ENCODE peak calls at places on chromosomes 1 and 21, in seven cellular contexts. V is D341Med; P is HuH-7; E is memory B cell; Q is stimulated activated CD8-positive, alpha-beta memory T cell treated with anti-CD3 and anti-CD28 coated beads, Interleukin-4, amount 100 ng/mL, for 24 hours; K is NCI-H187 treated with DMSO at 0.1 percent for 48 hours; G is GOT3. Z is an unnamed sample.

GRCh38 chr1:39358491-39358890 is 132.9 kb upstream of the BMP8A start:
- DNase-seq in V (no peak), P (no peak), E (no peak), Q (no peak), K (no peak), G (no peak), Z (no peak)

GRCh38 chr1:104765115-104765514 is 1015.4 kb downstream of the AMY1C start:
- DNase-seq in V (no peak), P (no peak), E (peak), Q (no peak), K (no peak), G (no peak), Z (peak)

GRCh38 chr1:46761740-46762139 is 37.1 kb upstream of the CYP4B1 start:
- DNase-seq in V (no peak), P (no peak), E (no peak), Q (no peak), K (no peak), G (no peak), Z (no peak)

GRCh38 chr1:159845751-159846531 is 16.5 kb downstream of the VSIG8 start:
- DNase-seq in V (no peak), P (peak), E (no peak), Q (no peak), K (no peak), G (no peak), Z (no peak)

GRCh38 chr1:116306837-116307442 is 66.1 kb upstream of the ATP1A1 start:
- DNase-seq in V (no peak), P (no peak), E (no peak), Q (no peak), K (no peak), G (no peak), Z (no peak)

GRCh38 chr1:62424412-62424811 is 12.4 kb upstream of the USP1 start:
- DNase-seq in V (no peak), P (no peak), E (no peak), Q (no peak), K (no peak), G (no peak), Z (peak)

GRCh38 chr1:48013270-48013669 is 16.1 kb upstream of the TRABD2B start:
- DNase-seq in V (no peak), P (no peak), E (no peak), Q (no peak), K (no peak), G (no peak), Z (no peak)

GRCh38 chr1:28088168-28088961 is at the start of gene EYA3:
- DNase-seq in V (peak), P (peak), E (peak), Q (peak), K (peak), G (peak), Z (peak)

GRCh38 chr21:46498335-46499050 is 39.8 kb downstream of the DIP2A start:
- DNase-seq in V (no peak), P (no peak), E (no peak), Q (no peak), K (no peak), G (no peak), Z (no peak)

GRCh38 chr1:223455470-223455869 is 62.3 kb downstream of the CCDC185 start:
- DNase-seq in V (no peak), P (no peak), E (no peak), Q (no peak), K (no peak), G (no peak), Z (no peak)

GRCh38 chr1:215704089-215704860 is 137.2 kb downstream of the KCTD3 start:
- DNase-seq in V (no peak), P (no peak), E (no peak), Q (no peak), K (no peak), G (no peak), Z (no peak)

GRCh38 chr1:11341881-11342552 is 69.0 kb downstream of the UBIAD1 start:
- DNase-seq in V (no peak), P (no peak), E (no peak), Q (no peak), K (no peak), G (no peak), Z (no peak)

GRCh38 chr1:107019166-107019565 is 37.3 kb upstream of the PRMT6 start:
- DNase-seq in V (no peak), P (no peak), E (no peak), Q (no peak), K (no peak), G (no peak), Z (no peak)

GRCh38 chr1:54229281-54229891 is 29.4 kb downstream of the MRPL37 start:
- DNase-seq in V (no peak), P (no peak), E (no peak), Q (peak), K (no peak), G (no peak), Z (peak)

GRCh38 chr1:234597894-234598293 is 12.1 kb downstream of the IRF2BP2 start:
- DNase-seq in V (peak), P (peak), E (peak), Q (peak), K (no peak), G (no peak), Z (no peak)

GRCh38 chr1:223645903-223646302 is 19.6 kb downstream of the CAPN8 start:
- DNase-seq in V (no peak), P (no peak), E (no peak), Q (no peak), K (no peak), G (no peak), Z (no peak)

GRCh38 chr1:203636306-203636705 is 9.7 kb downstream of the ATP2B4 start:
- DNase-seq in V (no peak), P (no peak), E (no peak), Q (no peak), K (no peak), G (no peak), Z (no peak)

GRCh38 chr1:180501865-180502360 is 464 bp downstream of the ACBD6 start:
- DNase-seq in V (no peak), P (peak), E (no peak), Q (no peak), K (peak), G (no peak), Z (no peak)

GRCh38 chr1:5907966-5908365 is 84.3 kb downstream of the NPHP4 start:
- DNase-seq in V (peak), P (no peak), E (no peak), Q (no peak), K (no peak), G (no peak), Z (no peak)

GRCh38 chr21:34669149-34669879 is 520 bp downstream of the CLIC6 start:
- DNase-seq in V (no peak), P (no peak), E (no peak), Q (no peak), K (no peak), G (no peak), Z (no peak)